ENCODE peak calls at places on chromosomes 1 and 21, in ten cellular contexts. A, U, H, P, X, C, W, J, R and K are unnamed samples.

GRCh38 chr1:154338875-154339274 is 13.6 kb downstream of the ATP8B2 start:
- DNase-seq in W (no peak), J (no peak), C (no peak), P (no peak), A (no peak), X (no peak), R (no peak), H (no peak), U (no peak), K (no peak)

GRCh38 chr1:95957748-95958147 is 723.7 kb downstream of the RWDD3 start:
- DNase-seq in W (no peak), H (no peak), U (no peak), J (no peak), P (no peak), R (no peak), C (no peak), A (peak; percentile 40), X (no peak), K (no peak)

GRCh38 chr1:55741516-55741915 is 526.4 kb upstream of the USP24 start:
- DNase-seq in J (no peak), R (no peak), X (no peak), A (peak; percentile 49), W (no peak), P (no peak), C (no peak), U (no peak), H (no peak), K (no peak)

GRCh38 chr21:31731112-31731801 is 661 bp downstream of the SCAF4 start:
- DNase-seq in R (peak; percentile 69), X (peak; percentile 42), A (no peak), U (peak; percentile 11), P (no peak), C (peak; percentile 86), J (peak; percentile 62), W (peak; percentile 81), H (peak; percentile 74), K (peak; percentile 47)

GRCh38 chr21:41612674-41613250 is 104.8 kb upstream of the TMPRSS2 start:
- DNase-seq in J (no peak), A (peak; percentile 98), P (no peak), X (no peak), W (peak; percentile 92), C (peak; percentile 95), H (peak; percentile 64), U (peak; percentile 16), R (peak; percentile 65), K (peak; percentile 99)

GRCh38 chr1:20962576-20963258 is 175.6 kb upstream of the HP1BP3 start:
- DNase-seq in U (no peak), W (no peak), X (no peak), R (no peak), H (no peak), P (no peak), C (no peak), J (no peak), A (no peak), K (no peak)

GRCh38 chr1:180939706-180940094 is 27.0 kb downstream of the KIAA1614 start:
- DNase-seq in X (no peak), U (no peak), P (no peak), W (no peak), R (no peak), A (no peak), J (no peak), H (no peak), C (no peak), K (no peak)

GRCh38 chr1:41492341-41492848 is 7.9 kb upstream of the EDN2 start:
- DNase-seq in H (no peak), P (no peak), J (no peak), X (no peak), R (no peak), U (no peak), W (peak; percentile 89), A (no peak), C (no peak), K (peak; percentile 28)

GRCh38 chr1:206757524-206758266 is 12.9 kb upstream of the IL19 start:
- DNase-seq in H (no peak), A (no peak), R (no peak), J (peak; percentile 79), P (no peak), W (no peak), C (no peak), U (no peak), X (no peak), K (no peak)

GRCh38 chr1:220876511-220877347 is 2.5 kb upstream of the HLX start:
- DNase-seq in U (no peak), P (no peak), C (no peak), A (no peak), H (no peak), J (no peak), W (peak; percentile 87), R (peak; percentile 63), X (no peak), K (no peak)

GRCh38 chr1:93976711-93977328 is 67.6 kb upstream of the GCLM start:
- DNase-seq in C (no peak), J (no peak), P (no peak), R (no peak), U (no peak), X (no peak), W (no peak), H (peak; percentile 83), A (no peak), K (no peak)

GRCh38 chr1:177164380-177165068 is at the start of gene ASTN1:
- DNase-seq in X (no peak), R (no peak), A (no peak), H (peak; percentile 56), W (peak; percentile 79), U (peak; percentile 76), J (no peak), P (no peak), C (peak; percentile 69), K (peak; percentile 15)

GRCh38 chr1:39124282-39124681 is 80.2 kb upstream of the MACF1 start:
- DNase-seq in P (no peak), X (no peak), H (no peak), A (no peak), U (no peak), C (no peak), J (no peak), R (no peak), W (no peak), K (no peak)

GRCh38 chr21:42846221-42846620 is 33.1 kb downstream of the WDR4 start:
- DNase-seq in W (no peak), C (peak; percentile 51), A (no peak), U (no peak), J (no peak), H (peak; percentile 1), X (no peak), P (no peak), R (peak; percentile 19), K (no peak)

GRCh38 chr21:42844411-42845113 is 34.8 kb downstream of the WDR4 start:
- DNase-seq in U (no peak), J (no peak), C (peak; percentile 64), R (peak; percentile 78), P (no peak), W (peak; percentile 43), H (peak; percentile 8), A (no peak), X (no peak), K (no peak)

GRCh38 chr21:42847051-42847707 is 32.2 kb downstream of the WDR4 start:
- DNase-seq in A (no peak), H (peak; percentile 7), X (no peak), R (peak; percentile 31), U (no peak), J (no peak), W (peak; percentile 37), C (peak; percentile 65), P (no peak), K (no peak)

GRCh38 chr21:42847726-42848125 is 31.6 kb downstream of the WDR4 start:
- DNase-seq in A (no peak), H (no peak), U (no peak), J (no peak), R (peak; percentile 30), X (no peak), W (peak; percentile 20), C (peak; percentile 51), P (no peak), K (no peak)

GRCh38 chr21:42845296-42845965 is 33.9 kb downstream of the WDR4 start:
- DNase-seq in U (no peak), X (no peak), W (peak; percentile 33), C (peak; percentile 61), A (peak; percentile 10), R (peak; percentile 57), P (no peak), J (no peak), H (peak; percentile 4), K (no peak)
- H3K4me3 ChIP-seq in U (no peak overlapping the region), X (no peak overlapping the region), W (no peak overlapping the region), C (no peak overlapping the region), A (no peak overlapping the region), R (no peak overlapping the region), P (no peak overlapping the region), J (no peak overlapping the region), H (no peak overlapping the region), K (no peak overlapping the region)

GRCh38 chr1:152061952-152062351 is 25.1 kb upstream of the S100A11 start:
- DNase-seq in U (no peak), X (no peak), A (no peak), P (no peak), C (no peak), J (no peak), W (no peak), R (no peak), H (no peak), K (no peak)
- H3K27me3 ChIP-seq in U (peaks cover 31% of the 10 kb centered on the region), X (peaks cover 4% of the 10 kb centered on the region), A (peaks cover 16% of the 10 kb centered on the region), P (peaks cover 23% of the 10 kb centered on the region), C (peaks cover 2% of the 10 kb centered on the region), J (peaks cover 40% of the 10 kb centered on the region), W (peaks cover 8% of the 10 kb centered on the region), R (peaks cover 29% of the 10 kb centered on the region), H (peaks cover 93% of the 10 kb centered on the region), K (peaks cover 35% of the 10 kb centered on the region)

DNA sequence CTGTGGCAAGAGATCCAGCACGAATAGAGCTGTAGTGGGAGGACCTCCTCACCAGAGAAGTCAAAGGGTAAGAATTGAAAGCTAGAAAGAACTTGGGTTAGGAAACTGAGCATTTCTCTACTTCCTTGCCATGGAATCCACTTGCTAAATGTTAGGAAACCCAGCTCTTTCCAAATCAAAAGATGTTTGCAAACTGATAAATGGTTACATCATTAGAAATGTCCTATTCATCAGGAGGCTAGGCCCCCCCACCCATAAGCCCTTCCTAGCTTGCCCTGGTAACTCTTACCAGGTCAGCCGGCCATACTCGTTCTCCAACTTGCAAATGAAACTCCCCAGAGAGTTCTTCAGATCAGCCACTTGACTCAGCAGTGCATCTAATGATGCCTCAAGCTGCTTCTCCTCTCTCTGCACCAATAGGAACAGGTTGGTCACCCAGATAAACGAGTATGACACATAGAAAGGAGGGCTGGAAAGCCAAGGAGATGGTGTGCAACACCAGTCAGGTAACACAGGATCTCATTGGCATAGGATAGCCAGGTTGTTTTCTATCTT is 1.5 kb downstream of the MED8 start:
- DNase-seq in X (no peak), J (no peak), W (no peak), R (no peak), H (peak; percentile 12), P (no peak), C (no peak), A (no peak), U (no peak), K (no peak)
- H3K4me3 ChIP-seq in X (no peak overlapping the region), J (peak overlapping the region; percentile 94), W (peak overlapping the region; percentile 99), R (peak overlapping the region; percentile 83), H (peak overlapping the region; percentile 60), P (peak overlapping the region; percentile 81), C (no peak overlapping the region), A (peak overlapping the region; percentile 95), U (peak overlapping the region; percentile 91), K (peak overlapping the region; percentile 85)

DNA sequence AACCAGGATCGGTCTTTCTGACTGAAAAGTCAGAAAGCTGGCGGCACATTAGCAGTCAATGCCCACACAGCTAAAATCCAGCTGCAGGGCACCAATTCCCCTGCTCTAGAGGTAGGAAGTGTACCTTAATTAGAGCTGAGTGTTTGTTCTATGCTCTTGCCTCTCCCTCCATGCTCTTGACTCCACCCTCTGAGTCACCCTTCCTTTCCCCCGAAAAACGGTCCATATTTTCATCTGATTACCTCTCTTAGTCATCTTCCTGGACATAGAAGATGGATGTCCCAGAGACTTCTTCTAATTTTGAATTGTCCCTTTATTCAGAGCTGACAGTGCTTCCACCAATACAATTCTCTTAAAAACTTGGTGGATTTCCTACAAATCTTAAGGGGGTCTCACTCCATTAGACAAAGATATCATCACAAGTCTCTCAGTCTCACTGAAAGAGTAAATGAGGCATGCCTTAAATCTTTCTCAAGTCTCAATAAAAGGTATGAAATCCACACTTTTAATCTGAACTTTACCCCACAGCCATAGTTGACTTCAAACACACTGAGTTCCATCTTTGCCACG is 44.1 kb upstream of the SLC19A1 start:
- DNase-seq in P (no peak), H (no peak), A (no peak), C (no peak), X (no peak), J (no peak), W (peak; percentile 1), U (no peak), R (no peak), K (no peak)
- H3K27me3 ChIP-seq in P (no peaks in the 10 kb centered on the region), H (no peaks in the 10 kb centered on the region), A (peaks cover 7% of the 10 kb centered on the region), C (no peaks in the 10 kb centered on the region), X (no peaks in the 10 kb centered on the region), J (peaks cover 17% of the 10 kb centered on the region), W (peaks cover 50% of the 10 kb centered on the region), U (peaks cover 31% of the 10 kb centered on the region), R (peaks cover 16% of the 10 kb centered on the region), K (peaks cover 20% of the 10 kb centered on the region)